ENCODE peak calls at places on chromosome 17, in four cellular contexts. P is ovary, E is NCI-H524, Y is GOT3. S is an unnamed sample.

GRCh38 chr17:67435122-67435521 is 58.0 kb downstream of the PITPNC1 start:
- DNase-seq in E (no peak), Y (no peak), P (no peak), S (no peak)

GRCh38 chr17:76751416-76751993 is 13.6 kb downstream of the MFSD11 start:
- DNase-seq in Y (no peak), P (no peak), E (no peak), S (no peak)

GRCh38 chr17:78416311-78416711 is 37.9 kb downstream of the PGS1 start:
- DNase-seq in Y (no peak), E (no peak), P (no peak), S (no peak)

GRCh38 chr17:17401271-17401781 is 75.5 kb upstream of the MED9 start:
- DNase-seq in P (no peak), Y (no peak), E (no peak), S (peak; percentile 82)

GRCh38 chr17:63113167-63113566 is 147.1 kb downstream of the TANC2 start:
- DNase-seq in P (no peak), E (no peak), Y (no peak), S (no peak)

GRCh38 chr17:41537614-41537954 is 9.5 kb upstream of the KRT19 start:
- DNase-seq in E (no peak), Y (no peak), P (no peak), S (no peak)

GRCh38 chr17:61474235-61474927 is 22.2 kb downstream of the TBX4 start:
- DNase-seq in E (peak; percentile 23), P (no peak), Y (no peak), S (no peak)

GRCh38 chr17:82897514-82898249 is 57.9 kb upstream of the ZNF750 start:
- DNase-seq in P (no peak), Y (no peak), E (no peak), S (no peak)

GRCh38 chr17:49191917-49192741 is 18.2 kb downstream of the GNGT2 start:
- DNase-seq in P (peak; percentile 89), E (peak; percentile 99), Y (peak; percentile 98), S (peak; percentile 96)

GRCh38 chr17:42518755-42519545 is 17.1 kb upstream of the NAGLU start:
- DNase-seq in Y (no peak), P (peak; percentile 66), E (peak; percentile 51), S (peak; percentile 69)